ENCODE peak calls at places on chromosomes 16 and 17, in five cellular contexts. One of them, this sample, is unnamed.

GRCh38 chr17:47882247-47882646 is 13.8 kb upstream of the SP2 start:
- DNase-seq in CD4-positive, alpha-beta T cell: no peak
- DNase-seq in RWPE1: no peak
- DNase-seq in mucosa of descending colon: peak
- DNase-seq in heart left ventricle: no peak
- DNase-seq in this sample: peak

GRCh38 chr16:89502319-89502843 is 5.8 kb upstream of the SPG7 start:
- DNase-seq in CD4-positive, alpha-beta T cell: no peak
- DNase-seq in RWPE1: peak
- DNase-seq in mucosa of descending colon: peak
- DNase-seq in heart left ventricle: no peak
- DNase-seq in this sample: no peak

GRCh38 chr17:50196826-50197225 is 4.6 kb downstream of the COL1A1 start:
- DNase-seq in CD4-positive, alpha-beta T cell: no peak
- DNase-seq in RWPE1: no peak
- DNase-seq in mucosa of descending colon: no peak
- DNase-seq in heart left ventricle: no peak
- DNase-seq in this sample: peak

GRCh38 chr16:24753437-24753836 is 24.0 kb downstream of the TNRC6A start:
- DNase-seq in CD4-positive, alpha-beta T cell: no peak
- DNase-seq in RWPE1: no peak
- DNase-seq in mucosa of descending colon: no peak
- DNase-seq in heart left ventricle: no peak
- DNase-seq in this sample: no peak

GRCh38 chr17:44830359-44831269 is 527 bp upstream of the GJC1 start:
- DNase-seq in CD4-positive, alpha-beta T cell: no peak
- DNase-seq in RWPE1: peak
- DNase-seq in mucosa of descending colon: peak
- DNase-seq in heart left ventricle: no peak
- DNase-seq in this sample: no peak

GRCh38 chr17:76597156-76598003 is 11.7 kb upstream of the ST6GALNAC2 start:
- DNase-seq in CD4-positive, alpha-beta T cell: no peak
- DNase-seq in RWPE1: peak
- DNase-seq in mucosa of descending colon: no peak
- DNase-seq in heart left ventricle: no peak
- DNase-seq in this sample: no peak

GRCh38 chr17:65485388-65486299 is 75.8 kb downstream of the AXIN2 start:
- DNase-seq in CD4-positive, alpha-beta T cell: no peak
- DNase-seq in RWPE1: no peak
- DNase-seq in mucosa of descending colon: no peak
- DNase-seq in heart left ventricle: peak
- DNase-seq in this sample: no peak

GRCh38 chr17:45780921-45781320 is 3.2 kb upstream of the CRHR1 start:
- DNase-seq in CD4-positive, alpha-beta T cell: no peak
- DNase-seq in RWPE1: no peak
- DNase-seq in mucosa of descending colon: no peak
- DNase-seq in heart left ventricle: no peak
- DNase-seq in this sample: no peak

GRCh38 chr17:31573047-31573446 is 181.6 kb downstream of the RAB11FIP4 start:
- DNase-seq in CD4-positive, alpha-beta T cell: no peak
- DNase-seq in RWPE1: no peak
- DNase-seq in mucosa of descending colon: no peak
- DNase-seq in heart left ventricle: no peak
- DNase-seq in this sample: no peak

GRCh38 chr17:75773808-75774470 is 8.9 kb upstream of the GALK1 start:
- DNase-seq in CD4-positive, alpha-beta T cell: no peak
- DNase-seq in RWPE1: no peak
- DNase-seq in mucosa of descending colon: peak
- DNase-seq in heart left ventricle: no peak
- DNase-seq in this sample: no peak

GRCh38 chr16:57941016-57941656 is 29.8 kb downstream of the CNGB1 start:
- DNase-seq in CD4-positive, alpha-beta T cell: no peak
- DNase-seq in RWPE1: peak
- DNase-seq in mucosa of descending colon: peak
- DNase-seq in heart left ventricle: peak
- DNase-seq in this sample: no peak

GRCh38 chr16:14070555-14070876 is 603 bp upstream of the MRTFB start:
- DNase-seq in CD4-positive, alpha-beta T cell: no peak
- DNase-seq in RWPE1: peak
- DNase-seq in mucosa of descending colon: no peak
- DNase-seq in heart left ventricle: no peak
- DNase-seq in this sample: no peak

GRCh38 chr17:7179317-7180254 is at the start of gene ASGR1:
- DNase-seq in CD4-positive, alpha-beta T cell: no peak
- DNase-seq in RWPE1: no peak
- DNase-seq in mucosa of descending colon: no peak
- DNase-seq in heart left ventricle: no peak
- DNase-seq in this sample: no peak

GRCh38 chr17:8728991-8729390 is 15.6 kb downstream of the CCDC42 start:
- DNase-seq in CD4-positive, alpha-beta T cell: no peak
- DNase-seq in RWPE1: no peak
- DNase-seq in mucosa of descending colon: no peak
- DNase-seq in heart left ventricle: no peak
- DNase-seq in this sample: no peak

GRCh38 chr17:4604111-4604644 is 19.8 kb downstream of the SMTNL2 start:
- DNase-seq in CD4-positive, alpha-beta T cell: no peak
- DNase-seq in RWPE1: no peak
- DNase-seq in mucosa of descending colon: peak
- DNase-seq in heart left ventricle: peak
- DNase-seq in this sample: peak

DNA sequence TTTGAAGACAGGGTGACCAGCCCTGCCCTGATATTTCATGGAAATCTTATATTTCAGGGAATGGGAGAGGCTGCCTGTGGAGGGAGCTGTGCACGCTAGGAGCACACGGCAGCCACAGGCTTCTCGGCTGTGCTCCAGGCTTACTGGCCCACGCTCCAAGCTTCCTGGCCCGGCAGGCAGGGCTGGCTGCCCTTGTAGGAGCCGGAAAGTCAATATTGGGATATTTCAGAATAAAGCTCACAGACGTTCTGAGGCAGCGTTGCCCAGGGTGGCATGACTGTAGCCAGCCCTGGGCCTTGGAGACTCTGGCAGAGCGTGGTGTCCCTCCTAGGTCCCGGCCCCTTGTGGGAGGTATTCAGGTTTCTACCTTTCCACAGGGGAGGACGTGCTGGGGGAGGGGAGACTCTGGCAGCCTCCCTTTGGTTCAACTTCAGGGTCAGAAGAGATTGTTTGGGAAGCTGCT is 95.6 kb downstream of the NPIPB11 start:
- DNase-seq in CD4-positive, alpha-beta T cell: no peak
- DNase-seq in RWPE1: no peak
- DNase-seq in mucosa of descending colon: no peak
- DNase-seq in heart left ventricle: no peak
- DNase-seq in this sample: no peak
- TF ChIP-seq CTCF in CD4-positive, alpha-beta T cell: no peak
- TF ChIP-seq CTCF in RWPE1: no peak
- TF ChIP-seq CTCF in mucosa of descending colon: no peak
- TF ChIP-seq CTCF in heart left ventricle: no peak
- TF ChIP-seq CTCF in this sample: no peak

GRCh38 chr17:73318427-73318813 is 6.6 kb upstream of the CDC42EP4 start:
- DNase-seq in CD4-positive, alpha-beta T cell: no peak
- DNase-seq in RWPE1: no peak
- DNase-seq in mucosa of descending colon: no peak
- DNase-seq in heart left ventricle: no peak
- DNase-seq in this sample: no peak
- TF ChIP-seq CTCF in CD4-positive, alpha-beta T cell: no peak
- TF ChIP-seq CTCF in RWPE1: no peak
- TF ChIP-seq CTCF in mucosa of descending colon: no peak
- TF ChIP-seq CTCF in heart left ventricle: no peak
- TF ChIP-seq CTCF in this sample: no peak

GRCh38 chr16:81582655-81583441 is 138.2 kb downstream of the CMIP start:
- DNase-seq in CD4-positive, alpha-beta T cell: no peak
- DNase-seq in RWPE1: no peak
- DNase-seq in mucosa of descending colon: no peak
- DNase-seq in heart left ventricle: no peak
- DNase-seq in this sample: peak
- TF ChIP-seq CTCF in CD4-positive, alpha-beta T cell: no peak
- TF ChIP-seq CTCF in RWPE1: no peak
- TF ChIP-seq CTCF in mucosa of descending colon: no peak
- TF ChIP-seq CTCF in heart left ventricle: peak
- TF ChIP-seq CTCF in this sample: peak

GRCh38 chr17:40319651-40320550 is 10.9 kb downstream of the RARA start:
- DNase-seq in CD4-positive, alpha-beta T cell: peak
- DNase-seq in RWPE1: no peak
- DNase-seq in mucosa of descending colon: no peak
- DNase-seq in heart left ventricle: peak
- DNase-seq in this sample: no peak

GRCh38 chr17:40317345-40317873 is 8.4 kb downstream of the RARA start:
- DNase-seq in CD4-positive, alpha-beta T cell: peak
- DNase-seq in RWPE1: peak
- DNase-seq in mucosa of descending colon: peak
- DNase-seq in heart left ventricle: peak
- DNase-seq in this sample: peak

GRCh38 chr17:40318835-40319332 is 9.9 kb downstream of the RARA start:
- DNase-seq in CD4-positive, alpha-beta T cell: no peak
- DNase-seq in RWPE1: no peak
- DNase-seq in mucosa of descending colon: peak
- DNase-seq in heart left ventricle: peak
- DNase-seq in this sample: no peak

GRCh38 chr17:40316571-40317344 is 7.8 kb downstream of the RARA start:
- DNase-seq in CD4-positive, alpha-beta T cell: no peak
- DNase-seq in RWPE1: peak
- DNase-seq in mucosa of descending colon: no peak
- DNase-seq in heart left ventricle: peak
- DNase-seq in this sample: peak

DNA sequence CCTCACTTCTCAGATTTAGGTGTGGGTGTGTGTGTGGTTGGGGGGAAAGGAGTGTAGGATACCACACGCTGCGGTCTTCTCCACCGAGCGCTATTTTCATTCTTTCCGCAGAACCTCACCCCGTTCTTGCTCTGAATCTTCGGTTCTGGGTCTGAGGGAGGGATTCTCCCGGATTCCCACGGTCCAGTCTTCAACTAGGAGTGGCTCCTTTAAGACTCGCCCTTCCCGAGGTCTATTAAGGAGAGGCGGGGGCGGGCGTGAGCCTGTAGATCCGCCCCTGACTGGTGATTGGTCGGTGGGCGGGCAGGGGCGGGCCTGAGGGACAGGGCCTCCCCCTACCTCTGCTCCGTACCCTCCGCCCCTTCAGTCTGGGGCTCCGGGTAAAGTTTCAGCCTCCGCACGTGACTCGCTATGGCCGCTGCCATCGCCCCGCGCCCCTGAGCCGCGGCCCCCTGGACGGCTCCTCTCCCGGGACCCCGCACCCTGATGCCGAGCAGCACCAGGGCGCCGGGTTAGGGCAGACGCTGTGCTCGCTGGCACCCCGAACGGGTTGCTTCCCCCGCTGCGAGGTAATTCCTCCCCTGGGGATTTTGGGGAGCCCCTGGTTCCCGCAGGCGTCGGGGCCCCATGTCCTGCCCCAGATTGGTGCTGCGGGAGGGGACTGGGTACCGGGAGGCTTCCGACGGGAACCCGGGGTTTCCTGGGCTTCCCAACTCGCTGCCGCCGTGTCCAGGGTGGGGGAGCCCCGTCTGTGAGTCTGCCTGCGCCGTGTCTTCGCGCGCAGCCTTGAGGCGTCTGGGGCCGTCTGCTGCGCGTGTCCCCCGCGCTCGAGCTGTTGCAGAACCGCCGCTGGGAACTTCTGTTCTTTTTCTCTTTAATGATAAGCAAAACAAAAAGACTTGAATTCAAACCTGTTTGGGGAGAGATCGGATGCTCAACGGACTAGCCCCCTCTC is 9.2 kb downstream of the RARA start:
- DNase-seq in CD4-positive, alpha-beta T cell: peak
- DNase-seq in RWPE1: peak
- DNase-seq in mucosa of descending colon: peak
- DNase-seq in heart left ventricle: peak
- DNase-seq in this sample: peak
- TF ChIP-seq CTCF in CD4-positive, alpha-beta T cell: no peak
- TF ChIP-seq CTCF in RWPE1: no peak
- TF ChIP-seq CTCF in mucosa of descending colon: no peak
- TF ChIP-seq CTCF in heart left ventricle: no peak
- TF ChIP-seq CTCF in this sample: no peak

GRCh38 chr17:81323411-81323868 is 28.3 kb upstream of the SLC38A10 start:
- DNase-seq in CD4-positive, alpha-beta T cell: no peak
- DNase-seq in RWPE1: no peak
- DNase-seq in mucosa of descending colon: no peak
- DNase-seq in heart left ventricle: no peak
- DNase-seq in this sample: no peak

GRCh38 chr17:81325057-81325973 is 30.2 kb upstream of the SLC38A10 start:
- DNase-seq in CD4-positive, alpha-beta T cell: no peak
- DNase-seq in RWPE1: no peak
- DNase-seq in mucosa of descending colon: no peak
- DNase-seq in heart left ventricle: no peak
- DNase-seq in this sample: no peak

GRCh38 chr17:81323083-81323369 is 27.9 kb upstream of the SLC38A10 start:
- DNase-seq in CD4-positive, alpha-beta T cell: no peak
- DNase-seq in RWPE1: no peak
- DNase-seq in mucosa of descending colon: no peak
- DNase-seq in heart left ventricle: no peak
- DNase-seq in this sample: no peak

GRCh38 chr17:81324177-81324905 is 29.2 kb upstream of the SLC38A10 start:
- DNase-seq in CD4-positive, alpha-beta T cell: no peak
- DNase-seq in RWPE1: no peak
- DNase-seq in mucosa of descending colon: no peak
- DNase-seq in heart left ventricle: no peak
- DNase-seq in this sample: no peak

GRCh38 chr17:81322271-81323082 is 27.4 kb upstream of the SLC38A10 start:
- DNase-seq in CD4-positive, alpha-beta T cell: no peak
- DNase-seq in RWPE1: no peak
- DNase-seq in mucosa of descending colon: peak
- DNase-seq in heart left ventricle: no peak
- DNase-seq in this sample: no peak
- TF ChIP-seq CTCF in CD4-positive, alpha-beta T cell: no peak
- TF ChIP-seq CTCF in RWPE1: peak
- TF ChIP-seq CTCF in mucosa of descending colon: no peak
- TF ChIP-seq CTCF in heart left ventricle: peak
- TF ChIP-seq CTCF in this sample: peak

DNA sequence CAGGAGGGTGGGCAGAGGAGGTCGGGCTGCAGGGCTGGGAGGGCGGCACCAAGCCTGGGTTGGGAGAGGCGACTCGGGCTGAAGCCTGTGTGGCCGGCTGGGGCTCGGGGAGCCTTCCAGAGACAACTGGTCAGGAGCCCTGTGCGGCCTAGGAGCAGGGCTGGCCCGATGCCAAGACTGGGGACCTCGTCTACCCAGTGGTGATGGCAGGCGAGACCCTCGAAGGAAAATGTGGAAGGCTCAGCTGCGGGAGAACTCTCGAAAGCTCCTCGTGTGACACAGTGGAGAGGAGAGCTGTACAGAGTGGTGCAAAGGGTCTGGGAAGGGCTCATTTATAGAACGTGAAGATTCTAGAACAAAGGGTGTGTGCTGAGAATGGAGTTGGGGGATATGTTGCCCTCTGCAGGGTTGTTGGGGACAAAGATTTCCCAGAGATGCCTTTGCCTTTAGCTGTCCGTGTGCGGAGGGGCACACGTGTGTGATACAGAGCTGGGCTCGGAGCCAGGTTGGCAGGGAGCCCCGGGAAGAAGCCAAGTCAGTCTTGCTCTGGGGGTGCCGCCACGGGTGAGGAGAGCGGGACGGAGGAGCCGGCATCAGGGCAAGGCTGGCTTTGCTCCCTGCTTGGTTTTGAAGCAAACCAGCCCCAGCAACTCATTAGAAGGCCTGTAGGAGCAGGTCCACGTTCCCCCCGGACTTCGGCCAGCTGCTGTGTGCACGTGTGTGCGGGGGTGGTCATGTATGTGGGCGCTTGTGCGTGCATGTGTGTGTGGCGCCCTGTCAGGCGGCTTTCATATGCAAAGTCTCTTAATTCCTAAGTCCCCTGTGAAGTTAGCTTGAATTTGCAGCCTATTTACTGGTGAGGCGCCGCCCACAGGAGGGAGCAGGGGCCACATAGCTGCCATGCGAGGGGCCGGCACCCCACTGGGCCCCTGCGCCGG is 132.4 kb upstream of the CHMP6 start:
- DNase-seq in CD4-positive, alpha-beta T cell: no peak
- DNase-seq in RWPE1: peak
- DNase-seq in mucosa of descending colon: peak
- DNase-seq in heart left ventricle: peak
- DNase-seq in this sample: peak
- TF ChIP-seq CTCF in CD4-positive, alpha-beta T cell: no peak
- TF ChIP-seq CTCF in RWPE1: no peak
- TF ChIP-seq CTCF in mucosa of descending colon: no peak
- TF ChIP-seq CTCF in heart left ventricle: no peak
- TF ChIP-seq CTCF in this sample: peak

This sample was measured in HFFc6.